ENCODE peak calls at places on chromosome X, in six cellular contexts. B, J, D, R, Y and A are unnamed samples. For H4K20me1, the result is how much of the 10 kb centered on the place peaks cover.

GRCh38 chrX:7120578-7121219 is 26.8 kb upstream of the STS start:
- DNase-seq in B (peak), J (no peak), D (no peak), R (no peak), Y (no peak), A (no peak)

GRCh38 chrX:140767646-140768045 is 58.1 kb downstream of the LINC00632 start:
- DNase-seq in B (peak), J (no peak), D (no peak), R (no peak), Y (no peak), A (no peak)

GRCh38 chrX:23883737-23884354 is 23.9 kb downstream of the APOO start:
- DNase-seq in B (peak), J (peak), D (peak), R (no peak), Y (no peak), A (no peak)

GRCh38 chrX:73615022-73615421 is 52.0 kb downstream of the CHIC1 start:
- DNase-seq in B (no peak), J (no peak), D (no peak), R (no peak), Y (peak), A (no peak)

GRCh38 chrX:70498129-70498528 is 53.5 kb downstream of the DLG3 start:
- DNase-seq in B (no peak), J (no peak), D (no peak), R (no peak), Y (no peak), A (peak)

GRCh38 chrX:134634691-134635090 is 23.6 kb downstream of the PLAC1 start:
- DNase-seq in B (peak), J (no peak), D (no peak), R (no peak), Y (no peak), A (no peak)

GRCh38 chrX:107678957-107679740 is 50.8 kb downstream of the PRPS1 start:
- DNase-seq in B (peak), J (peak), D (no peak), R (peak), Y (peak), A (peak)

GRCh38 chrX:120286733-120287512 is 24.3 kb downstream of the TMEM255A start:
- DNase-seq in B (no peak), J (no peak), D (no peak), R (no peak), Y (no peak), A (no peak)

GRCh38 chrX:16278927-16279326 is 111.6 kb downstream of the MAGEB17 start:
- DNase-seq in B (no peak), J (no peak), D (peak), R (no peak), Y (peak), A (no peak)

GRCh38 chrX:111823068-111823467 is 52.9 kb upstream of the TRPC5OS start:
- DNase-seq in B (no peak), J (peak), D (peak), R (no peak), Y (peak), A (no peak)

GRCh38 chrX:68669094-68669830 is 21.8 kb downstream of the STARD8 start:
- DNase-seq in B (peak), J (peak), D (peak), R (no peak), Y (no peak), A (no peak)

GRCh38 chrX:30657542-30658238 is 4.5 kb downstream of the GK start:
- DNase-seq in B (peak), J (no peak), D (no peak), R (no peak), Y (no peak), A (no peak)

GRCh38 chrX:107775734-107776511 is at the start of gene TSC22D3:
- DNase-seq in B (peak), J (peak), D (peak), R (peak), Y (peak), A (peak)

GRCh38 chrX:46178763-46179162 is 366.5 kb downstream of the ZNF674 start:
- DNase-seq in B (peak), J (no peak), D (no peak), R (no peak), Y (no peak), A (no peak)

GRCh38 chrX:47226531-47227333 is 6.1 kb upstream of the USP11 start:
- DNase-seq in B (no peak), J (no peak), D (no peak), R (no peak), Y (no peak), A (no peak)

GRCh38 chrX:144801786-144802185 is 445.5 kb upstream of the SPANXN1 start:
- DNase-seq in B (no peak), J (no peak), D (no peak), R (no peak), Y (no peak), A (no peak)

GRCh38 chrX:39361736-39362135 is 560.5 kb downstream of the MID1IP1 start:
- DNase-seq in B (no peak), J (no peak), D (no peak), R (no peak), Y (no peak), A (no peak)

GRCh38 chrX:56550667-56551066 is 12.8 kb upstream of the UBQLN2 start:
- DNase-seq in B (no peak), J (no peak), D (no peak), R (no peak), Y (no peak), A (no peak)

GRCh38 chrX:138886769-138887168 is 175.3 kb upstream of the FGF13 start:
- DNase-seq in B (peak), J (no peak), D (no peak), R (no peak), Y (no peak), A (no peak)

GRCh38 chrX:15815779-15816452 is 25.6 kb downstream of the ZRSR2 start:
- DNase-seq in B (no peak), J (peak), D (peak), R (peak), Y (peak), A (peak)

GRCh38 chrX:108171671-108172070 is 80.1 kb downstream of the ATG4A start:
- DNase-seq in B (no peak), J (no peak), D (no peak), R (no peak), Y (no peak), A (no peak)

GRCh38 chrX:10833299-10834169 is 213.1 kb upstream of the MID1 start:
- DNase-seq in B (peak), J (no peak), D (peak), R (no peak), Y (no peak), A (no peak)

GRCh38 chrX:2680486-2681348 is 10.4 kb upstream of the CD99 start:
- DNase-seq in B (no peak), J (no peak), D (no peak), R (no peak), Y (no peak), A (no peak)

GRCh38 chrX:2451456-2452316 is 49.1 kb downstream of the DHRSX start:
- DNase-seq in B (peak), J (peak), D (peak), R (no peak), Y (no peak), A (no peak)

GRCh38 chrX:120514236-120514635 is 45.1 kb upstream of the LAMP2 start:
- DNase-seq in B (peak), J (no peak), D (peak), R (peak), Y (peak), A (peak)

GRCh38 chrX:47146121-47146935 is 1.3 kb downstream of the RBM10 start:
- DNase-seq in B (no peak), J (no peak), D (no peak), R (no peak), Y (no peak), A (no peak)

GRCh38 chrX:51336584-51336983 is 4.0 kb downstream of the NUDT10 start:
- DNase-seq in B (peak), J (peak), D (peak), R (peak), Y (peak), A (peak)

GRCh38 chrX:45900751-45901150 is 644.5 kb downstream of the ZNF674 start:
- DNase-seq in B (peak), J (no peak), D (no peak), R (no peak), Y (no peak), A (no peak)

GRCh38 chrX:109294097-109294815 is 187.6 kb downstream of the GUCY2F start:
- DNase-seq in B (peak), J (no peak), D (no peak), R (no peak), Y (no peak), A (no peak)

GRCh38 chrX:125544856-125545255 is 225.2 kb downstream of the TEX13C start:
- DNase-seq in B (no peak), J (no peak), D (no peak), R (no peak), Y (no peak), A (no peak)

GRCh38 chrX:148498067-148498466 is 2.4 kb upstream of the AFF2 start:
- DNase-seq in B (no peak), J (no peak), D (no peak), R (no peak), Y (no peak), A (no peak)

GRCh38 chrX:148499638-148500427 is 584 bp upstream of the AFF2 start:
- DNase-seq in B (no peak), J (no peak), D (peak), R (no peak), Y (no peak), A (no peak)

GRCh38 chrX:148504412-148504950 is 4.1 kb downstream of the AFF2 start:
- DNase-seq in B (no peak), J (no peak), D (peak), R (no peak), Y (no peak), A (no peak)

GRCh38 chrX:148500428-148501120 is at the start of gene AFF2:
- DNase-seq in B (peak), J (no peak), D (peak), R (peak), Y (peak), A (peak)

DNA sequence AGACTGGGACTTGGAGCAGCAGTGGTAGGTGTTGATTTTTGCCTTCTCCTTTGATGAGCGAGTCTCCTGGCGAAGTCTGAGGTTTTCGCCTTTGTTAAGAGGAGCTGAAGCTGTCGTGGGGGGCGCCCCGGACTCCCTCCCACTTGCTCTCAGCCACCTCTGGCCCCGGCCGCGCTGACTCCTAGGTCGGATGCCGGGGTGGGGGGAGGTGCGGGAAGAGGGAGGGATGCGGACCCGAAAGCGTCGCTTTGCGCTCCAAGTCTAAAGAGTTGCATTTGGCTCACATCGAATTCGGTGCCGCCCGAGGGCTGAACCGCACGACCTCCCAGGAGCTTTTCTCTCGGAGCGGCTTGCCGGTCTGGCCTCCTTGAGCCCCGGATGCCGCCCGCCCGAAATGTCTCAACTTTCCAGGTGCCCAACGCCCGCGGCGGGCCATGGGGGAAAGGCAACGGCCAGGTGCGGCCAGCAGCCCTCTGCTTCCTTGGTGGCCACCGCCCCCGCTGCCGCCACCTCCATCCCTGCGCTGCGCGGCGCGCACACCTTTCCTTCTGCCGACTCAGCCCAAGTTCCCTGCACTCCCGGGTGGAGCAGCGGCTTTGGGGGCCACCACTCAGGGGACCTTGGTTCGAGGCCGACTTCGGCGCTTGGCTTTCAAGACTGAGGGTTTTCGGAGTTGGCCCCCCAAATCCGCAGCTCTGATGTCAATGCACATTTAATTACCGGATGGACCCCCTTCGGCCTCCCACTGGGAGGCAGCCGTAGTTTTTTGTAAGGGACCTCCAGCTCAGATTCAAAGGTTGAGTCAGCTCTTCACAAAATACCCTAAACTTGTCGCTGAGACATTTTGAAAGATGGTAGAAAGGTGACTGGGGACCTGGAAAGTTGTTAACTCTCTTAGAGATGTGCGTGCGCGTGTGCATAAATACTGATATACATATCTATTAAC is 977 bp downstream of the AFF2 start:
- DNase-seq in B (no peak), J (no peak), D (peak), R (peak), Y (peak), A (peak)
- H3K27ac ChIP-seq in B (no peak), J (no peak), D (no peak), R (peak), Y (peak), A (no peak)

GRCh38 chrX:154072192-154072591 is 25.3 kb downstream of the MECP2 start:
- DNase-seq in B (no peak), J (no peak), D (no peak), R (no peak), Y (no peak), A (no peak)
- H4K20me1 ChIP-seq in B (under half), J (under half), D (under half), R (under half), Y (under half), A (under half)

GRCh38 chrX:150460781-150461180 is 97.7 kb downstream of the MAMLD1 start:
- DNase-seq in B (no peak), J (no peak), D (no peak), R (no peak), Y (no peak), A (no peak)

GRCh38 chrX:150464001-150464400 is 100.9 kb downstream of the MAMLD1 start:
- DNase-seq in B (no peak), J (no peak), D (no peak), R (no peak), Y (no peak), A (no peak)

GRCh38 chrX:150465326-150465725 is 102.2 kb downstream of the MAMLD1 start:
- DNase-seq in B (no peak), J (no peak), D (no peak), R (no peak), Y (no peak), A (no peak)

GRCh38 chrX:150463566-150463965 is 100.4 kb downstream of the MAMLD1 start:
- DNase-seq in B (no peak), J (no peak), D (no peak), R (no peak), Y (no peak), A (no peak)

GRCh38 chrX:150465856-150466775 is 102.3 kb upstream of the MTM1 start:
- DNase-seq in B (no peak), J (no peak), D (no peak), R (no peak), Y (no peak), A (no peak)
- H3K27ac ChIP-seq in B (no peak), J (no peak), D (no peak), R (no peak), Y (peak), A (no peak)

GRCh38 chrX:153580700-153581386 is 18.1 kb downstream of the CCNQ start:
- DNase-seq in B (no peak), J (peak), D (peak), R (no peak), Y (no peak), A (no peak)

GRCh38 chrX:153587342-153587741 is 11.6 kb downstream of the CCNQ start:
- DNase-seq in B (no peak), J (no peak), D (no peak), R (no peak), Y (no peak), A (no peak)

GRCh38 chrX:153582896-153583295 is 16.0 kb downstream of the CCNQ start:
- DNase-seq in B (peak), J (peak), D (no peak), R (peak), Y (peak), A (peak)

GRCh38 chrX:153585827-153586226 is 13.1 kb downstream of the CCNQ start:
- DNase-seq in B (no peak), J (no peak), D (no peak), R (no peak), Y (no peak), A (no peak)

DNA sequence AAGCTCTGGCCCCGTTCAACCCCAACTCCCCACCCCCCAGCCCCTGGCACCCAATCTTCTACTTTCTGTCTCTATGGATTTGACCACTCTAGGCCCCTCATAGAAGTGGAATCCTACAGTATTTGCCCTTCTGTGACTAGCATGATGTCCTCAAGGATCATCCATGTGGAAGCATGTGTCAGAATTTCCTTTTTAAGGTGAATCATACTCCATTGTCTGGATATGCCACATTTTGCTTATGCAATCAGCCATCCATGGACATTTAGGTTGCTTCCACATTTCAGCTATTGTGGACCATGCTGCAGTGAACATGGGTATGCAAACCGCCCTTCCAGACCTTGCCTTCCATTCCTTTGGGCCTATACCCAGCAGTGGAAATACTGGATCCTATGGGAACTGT is 15.5 kb downstream of the CCNQ start:
- DNase-seq in B (peak), J (no peak), D (no peak), R (no peak), Y (no peak), A (no peak)
- H4K20me1 ChIP-seq in B (under half), J (under half), D (under half), R (under half), Y (under half), A (under half)

GRCh38 chrX:38220936-38221386 is 290 bp upstream of the SRPX start:
- DNase-seq in B (peak), J (no peak), D (no peak), R (no peak), Y (no peak), A (no peak)
- H3K27ac ChIP-seq in B (no peak), J (no peak), D (no peak), R (no peak), Y (no peak), A (no peak)

GRCh38 chrX:9534686-9535085 is 69.8 kb downstream of the TBL1X start:
- DNase-seq in B (peak), J (no peak), D (no peak), R (no peak), Y (no peak), A (no peak)
- H4K20me1 ChIP-seq in B (under half), J (under half), D (under half), R (under half), Y (under half), A (under half)